ENCODE peak calls at places on chromosomes 6 and 20, in five cellular contexts. U is HepG2, W is K562, I is SK-N-SH, Z is GM12878. X is an unnamed sample.

GRCh38 chr6:16766043-16766521 is 4.8 kb upstream of the ATXN1 start:
- DNase-seq in U (no peak), W (no peak), I (no peak), Z (no peak), X (no peak)

GRCh38 chr6:167530960-167531359 is 206.1 kb downstream of the TTLL2 start:
- DNase-seq in U (no peak), W (no peak), I (no peak), Z (no peak), X (no peak)

GRCh38 chr6:19279137-19279747 is 557.9 kb upstream of the ID4 start:
- DNase-seq in U (no peak), W (no peak), I (no peak), Z (no peak), X (no peak)

GRCh38 chr6:26045046-26045938 is 41.9 kb upstream of the HFE start:
- DNase-seq in U (peak; percentile 99), W (no peak), I (peak; percentile 77), Z (peak; percentile 99), X (no peak)

GRCh38 chr6:46638650-46639049 is 14.0 kb downstream of the CYP39A1 start:
- DNase-seq in U (no peak), W (no peak), I (no peak), Z (no peak), X (no peak)

GRCh38 chr6:144460224-144461095 is 175.3 kb downstream of the UTRN start:
- DNase-seq in U (peak; percentile 37), W (no peak), I (no peak), Z (peak; percentile 64), X (no peak)

GRCh38 chr6:130928993-130929678 is 101.9 kb downstream of the SMLR1 start:
- DNase-seq in U (no peak), W (no peak), I (no peak), Z (no peak), X (no peak)

GRCh38 chr6:54135665-54136370 is 24.6 kb downstream of the MLIP start:
- DNase-seq in U (peak; percentile 74), W (no peak), I (no peak), Z (no peak), X (no peak)

GRCh38 chr6:4210619-4211419 is 75.4 kb upstream of the ECI2 start:
- DNase-seq in U (peak; percentile 48), W (peak; percentile 70), I (peak; percentile 50), Z (no peak), X (peak; percentile 60)

GRCh38 chr6:43246301-43247114 is 3.2 kb downstream of the TTBK1 start:
- DNase-seq in U (peak; percentile 55), W (peak; percentile 57), I (peak; percentile 85), Z (no peak), X (peak; percentile 70)

GRCh38 chr6:159533568-159533967 is 159.5 kb downstream of the SOD2 start:
- DNase-seq in U (no peak), W (no peak), I (no peak), Z (no peak), X (no peak)

GRCh38 chr6:138963119-138963518 is 24.9 kb downstream of the REPS1 start:
- DNase-seq in U (no peak), W (no peak), I (no peak), Z (no peak), X (no peak)

GRCh38 chr20:48975955-48976354 is 54.4 kb downstream of the ARFGEF2 start:
- DNase-seq in U (no peak), W (no peak), I (no peak), Z (no peak), X (no peak)

GRCh38 chr20:32429745-32430360 is 71.7 kb downstream of the ASXL1 start:
- DNase-seq in U (no peak), W (no peak), I (peak; percentile 7), Z (no peak), X (no peak)

GRCh38 chr6:30325150-30325872 is 1.4 kb upstream of the TRIM39 start:
- DNase-seq in U (peak; percentile 62), W (peak; percentile 93), I (peak; percentile 79), Z (peak; percentile 23), X (peak; percentile 61)

GRCh38 chr20:40525356-40525755 is 163.7 kb downstream of the MAFB start:
- DNase-seq in U (no peak), W (no peak), I (no peak), Z (no peak), X (no peak)

GRCh38 chr20:23084845-23085355 is 1.2 kb downstream of the CD93 start:
- DNase-seq in U (no peak), W (no peak), I (no peak), Z (no peak), X (no peak)

GRCh38 chr6:141610741-141611140 is 522.0 kb upstream of the GJE1 start:
- DNase-seq in U (peak; percentile 7), W (no peak), I (no peak), Z (no peak), X (peak; percentile 8)

GRCh38 chr6:80336906-80337305 is 230.4 kb downstream of the BCKDHB start:
- DNase-seq in U (no peak), W (no peak), I (no peak), Z (no peak), X (no peak)

GRCh38 chr6:44272529-44272928 is 2.3 kb downstream of the TMEM151B start:
- DNase-seq in U (no peak), W (no peak), I (no peak), Z (no peak), X (no peak)

GRCh38 chr20:44200983-44201382 is 9.6 kb downstream of the OSER1 start:
- DNase-seq in U (no peak), W (no peak), I (no peak), Z (no peak), X (no peak)

GRCh38 chr20:13649548-13649947 is 10.8 kb upstream of the TASP1 start:
- DNase-seq in U (no peak), W (no peak), I (peak; percentile 79), Z (no peak), X (no peak)

GRCh38 chr6:90217621-90218496 is 78.8 kb downstream of the BACH2 start:
- DNase-seq in U (peak; percentile 62), W (no peak), I (no peak), Z (no peak), X (peak; percentile 16)

GRCh38 chr6:132261354-132261753 is 139.9 kb downstream of the MOXD1 start:
- DNase-seq in U (no peak), W (no peak), I (no peak), Z (no peak), X (no peak)
- TF ChIP-seq FOXM1 in U (no peak), W (no peak), I (no peak), Z (no peak), X (no peak)

GRCh38 chr6:74597266-74597665 is 608.6 kb downstream of the COL12A1 start:
- DNase-seq in U (no peak), W (no peak), I (no peak), Z (no peak), X (no peak)

GRCh38 chr6:74602206-74602605 is 603.6 kb downstream of the COL12A1 start:
- DNase-seq in U (no peak), W (no peak), I (no peak), Z (no peak), X (no peak)

GRCh38 chr6:74598473-74599393 is 607.1 kb downstream of the COL12A1 start:
- DNase-seq in U (no peak), W (no peak), I (no peak), Z (peak; percentile 81), X (no peak)

GRCh38 chr6:74597840-74598239 is 608.0 kb downstream of the COL12A1 start:
- DNase-seq in U (no peak), W (no peak), I (no peak), Z (no peak), X (no peak)

DNA sequence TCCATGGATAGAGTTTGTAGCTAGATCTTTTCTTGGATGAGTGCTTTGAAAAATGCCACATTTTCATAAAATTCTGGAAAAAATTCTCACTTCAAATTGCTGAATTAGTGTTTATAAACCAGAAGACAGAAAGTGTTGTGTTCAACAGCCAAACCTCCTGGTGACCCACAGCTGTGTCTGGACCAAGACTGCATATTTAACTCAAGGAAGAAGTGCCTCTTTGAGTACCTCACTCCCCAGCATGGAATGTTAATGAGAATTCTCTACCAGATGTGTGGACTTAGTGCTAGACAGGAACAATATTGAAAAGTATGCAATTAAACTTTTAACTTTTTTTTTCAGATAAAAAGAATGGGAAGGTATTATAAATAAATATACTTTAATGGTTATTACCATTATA is 609.3 kb downstream of the COL12A1 start:
- DNase-seq in U (no peak), W (no peak), I (no peak), Z (no peak), X (no peak)
- TF ChIP-seq FOXM1 in U (no peak), W (no peak), I (no peak), Z (no peak), X (no peak)

GRCh38 chr6:115001726-115002436 is 659.1 kb upstream of the HS3ST5 start:
- DNase-seq in U (peak; percentile 5), W (no peak), I (no peak), Z (no peak), X (no peak)
- TF ChIP-seq FOXM1 in U (no peak), W (no peak), I (no peak), Z (no peak), X (no peak)

GRCh38 chr20:63495771-63496403 is 3.0 kb downstream of the EEF1A2 start:
- DNase-seq in U (peak; percentile 49), W (peak; percentile 81), I (peak; percentile 90), Z (no peak), X (peak; percentile 77)
- TF ChIP-seq FOXM1 in U (no peak), W (no peak), I (no peak), Z (no peak), X (no peak)